ENCODE peak calls at places on chromosomes 7 and 10, in nine cellular contexts. One of them, this sample, is unnamed.

GRCh38 chr10:37495415-37495814 is 362.0 kb downstream of the ZNF248 start:
- DNase-seq in mammary epithelial cell: peak; percentile 23
- DNase-seq in cardiac muscle cell: no peak
- DNase-seq in body of pancreas: no peak
- DNase-seq in aorta: no peak
- DNase-seq in neuronal stem cell: no peak
- DNase-seq in left ventricle myocardium inferior: no peak
- DNase-seq in fibroblast of lung: no peak
- DNase-seq in left lung: no peak
- DNase-seq in this sample: no peak

GRCh38 chr7:30091431-30092386 is 43.1 kb upstream of the MTURN start:
- DNase-seq in mammary epithelial cell: peak; percentile 70
- DNase-seq in cardiac muscle cell: no peak
- DNase-seq in body of pancreas: no peak
- DNase-seq in aorta: no peak
- DNase-seq in neuronal stem cell: no peak
- DNase-seq in left ventricle myocardium inferior: no peak
- DNase-seq in fibroblast of lung: peak; percentile 78
- DNase-seq in left lung: no peak
- DNase-seq in this sample: no peak

GRCh38 chr7:33742521-33742920 is 162.8 kb upstream of the BMPER start:
- DNase-seq in mammary epithelial cell: no peak
- DNase-seq in cardiac muscle cell: no peak
- DNase-seq in body of pancreas: no peak
- DNase-seq in aorta: no peak
- DNase-seq in neuronal stem cell: no peak
- DNase-seq in left ventricle myocardium inferior: no peak
- DNase-seq in fibroblast of lung: no peak
- DNase-seq in left lung: no peak
- DNase-seq in this sample: no peak

GRCh38 chr7:142496545-142496991 is 238.7 kb upstream of the PRSS58 start:
- DNase-seq in mammary epithelial cell: peak; percentile 46
- DNase-seq in cardiac muscle cell: peak; percentile 46
- DNase-seq in body of pancreas: no peak
- DNase-seq in aorta: no peak
- DNase-seq in neuronal stem cell: no peak
- DNase-seq in left ventricle myocardium inferior: no peak
- DNase-seq in fibroblast of lung: peak; percentile 71
- DNase-seq in left lung: no peak
- DNase-seq in this sample: no peak

GRCh38 chr10:1724921-1725320 is 12.4 kb downstream of the ADARB2 start:
- DNase-seq in mammary epithelial cell: peak; percentile 38
- DNase-seq in cardiac muscle cell: no peak
- DNase-seq in body of pancreas: no peak
- DNase-seq in aorta: no peak
- DNase-seq in neuronal stem cell: no peak
- DNase-seq in left ventricle myocardium inferior: no peak
- DNase-seq in fibroblast of lung: no peak
- DNase-seq in left lung: no peak
- DNase-seq in this sample: no peak

GRCh38 chr10:35650894-35651293 is 8.8 kb upstream of the FZD8 start:
- DNase-seq in mammary epithelial cell: no peak
- DNase-seq in cardiac muscle cell: no peak
- DNase-seq in body of pancreas: no peak
- DNase-seq in aorta: no peak
- DNase-seq in neuronal stem cell: no peak
- DNase-seq in left ventricle myocardium inferior: no peak
- DNase-seq in fibroblast of lung: no peak
- DNase-seq in left lung: no peak
- DNase-seq in this sample: no peak

GRCh38 chr7:34104992-34105391 is 199.7 kb downstream of the BMPER start:
- DNase-seq in mammary epithelial cell: no peak
- DNase-seq in cardiac muscle cell: no peak
- DNase-seq in body of pancreas: no peak
- DNase-seq in aorta: no peak
- DNase-seq in neuronal stem cell: no peak
- DNase-seq in left ventricle myocardium inferior: no peak
- DNase-seq in fibroblast of lung: no peak
- DNase-seq in left lung: no peak
- DNase-seq in this sample: no peak

GRCh38 chr10:101214446-101215396 is 14.5 kb downstream of the LBX1 start:
- DNase-seq in mammary epithelial cell: peak; percentile 47
- DNase-seq in cardiac muscle cell: peak; percentile 86
- DNase-seq in body of pancreas: peak; percentile 67
- DNase-seq in aorta: peak; percentile 68
- DNase-seq in neuronal stem cell: peak; percentile 86
- DNase-seq in left ventricle myocardium inferior: peak; percentile 59
- DNase-seq in fibroblast of lung: peak; percentile 44
- DNase-seq in left lung: peak; percentile 86
- DNase-seq in this sample: peak; percentile 69

GRCh38 chr7:5635461-5636445 is 145.7 kb downstream of the RNF216 start:
- DNase-seq in mammary epithelial cell: no peak
- DNase-seq in cardiac muscle cell: no peak
- DNase-seq in body of pancreas: no peak
- DNase-seq in aorta: no peak
- DNase-seq in neuronal stem cell: no peak
- DNase-seq in left ventricle myocardium inferior: no peak
- DNase-seq in fibroblast of lung: no peak
- DNase-seq in left lung: no peak
- DNase-seq in this sample: no peak

GRCh38 chr10:77592946-77593636 is 44.5 kb downstream of the KCNMA1 start:
- DNase-seq in mammary epithelial cell: peak; percentile 96
- DNase-seq in cardiac muscle cell: no peak
- DNase-seq in body of pancreas: no peak
- DNase-seq in aorta: peak; percentile 78
- DNase-seq in neuronal stem cell: no peak
- DNase-seq in left ventricle myocardium inferior: no peak
- DNase-seq in fibroblast of lung: peak; percentile 97
- DNase-seq in left lung: no peak
- DNase-seq in this sample: no peak

GRCh38 chr7:151489498-151489897 is 30.2 kb downstream of the RHEB start:
- DNase-seq in mammary epithelial cell: no peak
- DNase-seq in cardiac muscle cell: no peak
- DNase-seq in body of pancreas: no peak
- DNase-seq in aorta: no peak
- DNase-seq in neuronal stem cell: no peak
- DNase-seq in left ventricle myocardium inferior: no peak
- DNase-seq in fibroblast of lung: no peak
- DNase-seq in left lung: no peak
- DNase-seq in this sample: no peak

GRCh38 chr7:44797329-44798258 is 1.1 kb downstream of the PPIA start:
- DNase-seq in mammary epithelial cell: peak; percentile 90
- DNase-seq in cardiac muscle cell: peak; percentile 85
- DNase-seq in body of pancreas: peak; percentile 87
- DNase-seq in aorta: peak; percentile 94
- DNase-seq in neuronal stem cell: peak; percentile 62
- DNase-seq in left ventricle myocardium inferior: peak; percentile 91
- DNase-seq in fibroblast of lung: peak; percentile 86
- DNase-seq in left lung: peak; percentile 96
- DNase-seq in this sample: peak; percentile 76

GRCh38 chr7:81447351-81447952 is 322.4 kb downstream of the HGF start:
- DNase-seq in mammary epithelial cell: peak; percentile 66
- DNase-seq in cardiac muscle cell: peak; percentile 50
- DNase-seq in body of pancreas: no peak
- DNase-seq in aorta: no peak
- DNase-seq in neuronal stem cell: no peak
- DNase-seq in left ventricle myocardium inferior: no peak
- DNase-seq in fibroblast of lung: peak; percentile 81
- DNase-seq in left lung: no peak
- DNase-seq in this sample: no peak

GRCh38 chr10:129104266-129105045 is 362.6 kb upstream of the MGMT start:
- DNase-seq in mammary epithelial cell: no peak
- DNase-seq in cardiac muscle cell: no peak
- DNase-seq in body of pancreas: no peak
- DNase-seq in aorta: no peak
- DNase-seq in neuronal stem cell: no peak
- DNase-seq in left ventricle myocardium inferior: no peak
- DNase-seq in fibroblast of lung: peak; percentile 40
- DNase-seq in left lung: no peak
- DNase-seq in this sample: no peak

GRCh38 chr10:31090894-31091607 is 59.4 kb upstream of the ZNF438 start:
- DNase-seq in mammary epithelial cell: no peak
- DNase-seq in cardiac muscle cell: no peak
- DNase-seq in body of pancreas: no peak
- DNase-seq in aorta: no peak
- DNase-seq in neuronal stem cell: no peak
- DNase-seq in left ventricle myocardium inferior: no peak
- DNase-seq in fibroblast of lung: peak; percentile 12
- DNase-seq in left lung: no peak
- DNase-seq in this sample: no peak

GRCh38 chr7:14501436-14501835 is 401.1 kb downstream of the DGKB start:
- DNase-seq in mammary epithelial cell: peak; percentile 10
- DNase-seq in cardiac muscle cell: no peak
- DNase-seq in body of pancreas: no peak
- DNase-seq in aorta: no peak
- DNase-seq in neuronal stem cell: no peak
- DNase-seq in left ventricle myocardium inferior: no peak
- DNase-seq in fibroblast of lung: no peak
- DNase-seq in left lung: no peak
- DNase-seq in this sample: no peak

GRCh38 chr7:2010101-2010500 is 222.6 kb downstream of the MAD1L1 start:
- DNase-seq in mammary epithelial cell: no peak
- DNase-seq in cardiac muscle cell: no peak
- DNase-seq in body of pancreas: no peak
- DNase-seq in aorta: peak; percentile 27
- DNase-seq in neuronal stem cell: no peak
- DNase-seq in left ventricle myocardium inferior: peak; percentile 15
- DNase-seq in fibroblast of lung: no peak
- DNase-seq in left lung: peak; percentile 64
- DNase-seq in this sample: no peak

GRCh38 chr10:103881420-103882284 is 26.3 kb upstream of the SH3PXD2A start:
- DNase-seq in mammary epithelial cell: peak; percentile 99
- DNase-seq in cardiac muscle cell: peak; percentile 30
- DNase-seq in body of pancreas: no peak
- DNase-seq in aorta: no peak
- DNase-seq in neuronal stem cell: no peak
- DNase-seq in left ventricle myocardium inferior: peak; percentile 55
- DNase-seq in fibroblast of lung: no peak
- DNase-seq in left lung: no peak
- DNase-seq in this sample: no peak

GRCh38 chr7:97733276-97734206 is 1.7 kb downstream of the TAC1 start:
- DNase-seq in mammary epithelial cell: no peak
- DNase-seq in cardiac muscle cell: peak; percentile 36
- DNase-seq in body of pancreas: no peak
- DNase-seq in aorta: peak; percentile 20
- DNase-seq in neuronal stem cell: peak; percentile 54
- DNase-seq in left ventricle myocardium inferior: no peak
- DNase-seq in fibroblast of lung: no peak
- DNase-seq in left lung: peak; percentile 69
- DNase-seq in this sample: no peak

GRCh38 chr7:149799397-149800168 is 26.2 kb upstream of the ZNF467 start:
- DNase-seq in mammary epithelial cell: no peak
- DNase-seq in cardiac muscle cell: peak; percentile 76
- DNase-seq in body of pancreas: peak; percentile 56
- DNase-seq in aorta: no peak
- DNase-seq in neuronal stem cell: peak; percentile 31
- DNase-seq in left ventricle myocardium inferior: peak; percentile 25
- DNase-seq in fibroblast of lung: no peak
- DNase-seq in left lung: no peak
- DNase-seq in this sample: peak; percentile 38

DNA sequence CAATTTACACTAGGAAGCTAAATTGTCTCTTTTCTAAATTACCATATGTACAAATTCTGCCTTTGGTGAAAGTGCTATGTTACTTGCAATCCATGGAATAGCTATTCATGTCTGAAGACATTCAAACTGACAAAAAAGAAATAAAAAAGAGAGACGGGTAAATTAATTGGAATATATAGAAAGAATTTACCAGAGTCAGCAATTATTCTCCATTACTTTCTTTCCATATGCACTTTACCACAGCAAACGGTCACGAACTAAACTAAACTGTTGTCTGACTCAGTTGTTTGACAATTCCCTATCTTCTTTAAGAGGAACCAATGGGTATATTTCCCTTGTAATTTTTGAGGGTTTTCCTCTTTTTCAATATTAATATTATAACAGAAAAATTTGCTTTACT is 85.7 kb downstream of the HOXA1 start:
- DNase-seq in mammary epithelial cell: no peak
- DNase-seq in cardiac muscle cell: no peak
- DNase-seq in body of pancreas: no peak
- DNase-seq in aorta: no peak
- DNase-seq in neuronal stem cell: no peak
- DNase-seq in left ventricle myocardium inferior: no peak
- DNase-seq in fibroblast of lung: no peak
- DNase-seq in left lung: no peak
- DNase-seq in this sample: no peak
- H3K9me3 ChIP-seq in mammary epithelial cell: peaks cover 8% of the 10 kb centered on the region
- H3K9me3 ChIP-seq in cardiac muscle cell: no peaks in the 10 kb centered on the region
- H3K9me3 ChIP-seq in body of pancreas: no peaks in the 10 kb centered on the region
- H3K9me3 ChIP-seq in aorta: peaks cover 4% of the 10 kb centered on the region
- H3K9me3 ChIP-seq in neuronal stem cell: no peaks in the 10 kb centered on the region
- H3K9me3 ChIP-seq in left ventricle myocardium inferior: peaks cover 40% of the 10 kb centered on the region
- H3K9me3 ChIP-seq in fibroblast of lung: no peaks in the 10 kb centered on the region
- H3K9me3 ChIP-seq in left lung: peaks cover 21% of the 10 kb centered on the region
- H3K9me3 ChIP-seq in this sample: no peaks in the 10 kb centered on the region

GRCh38 chr7:476736-477360 is 42.8 kb downstream of the PDGFA start:
- DNase-seq in mammary epithelial cell: no peak
- DNase-seq in cardiac muscle cell: no peak
- DNase-seq in body of pancreas: no peak
- DNase-seq in aorta: peak; percentile 27
- DNase-seq in neuronal stem cell: no peak
- DNase-seq in left ventricle myocardium inferior: peak; percentile 7
- DNase-seq in fibroblast of lung: no peak
- DNase-seq in left lung: peak; percentile 78
- DNase-seq in this sample: peak; percentile 2
- H3K9me3 ChIP-seq in mammary epithelial cell: no peaks in the 10 kb centered on the region
- H3K9me3 ChIP-seq in cardiac muscle cell: no peaks in the 10 kb centered on the region
- H3K9me3 ChIP-seq in body of pancreas: no peaks in the 10 kb centered on the region
- H3K9me3 ChIP-seq in aorta: no peaks in the 10 kb centered on the region
- H3K9me3 ChIP-seq in neuronal stem cell: no peaks in the 10 kb centered on the region
- H3K9me3 ChIP-seq in left ventricle myocardium inferior: peaks cover 9% of the 10 kb centered on the region
- H3K9me3 ChIP-seq in fibroblast of lung: no peaks in the 10 kb centered on the region
- H3K9me3 ChIP-seq in left lung: peaks cover 8% of the 10 kb centered on the region
- H3K9me3 ChIP-seq in this sample: no peaks in the 10 kb centered on the region

GRCh38 chr10:42594246-42594650 is 44.1 kb downstream of the ZNF33B start:
- DNase-seq in mammary epithelial cell: peak; percentile 48
- DNase-seq in cardiac muscle cell: no peak
- DNase-seq in body of pancreas: no peak
- DNase-seq in aorta: no peak
- DNase-seq in neuronal stem cell: no peak
- DNase-seq in left ventricle myocardium inferior: no peak
- DNase-seq in fibroblast of lung: peak; percentile 89
- DNase-seq in left lung: no peak
- DNase-seq in this sample: no peak
- H3K9me3 ChIP-seq in mammary epithelial cell: peaks cover 50% of the 10 kb centered on the region
- H3K9me3 ChIP-seq in cardiac muscle cell: no peaks in the 10 kb centered on the region
- H3K9me3 ChIP-seq in body of pancreas: peaks cover 3% of the 10 kb centered on the region
- H3K9me3 ChIP-seq in aorta: peaks cover 3% of the 10 kb centered on the region
- H3K9me3 ChIP-seq in neuronal stem cell: peaks cover 47% of the 10 kb centered on the region
- H3K9me3 ChIP-seq in left ventricle myocardium inferior: peaks cover 60% of the 10 kb centered on the region
- H3K9me3 ChIP-seq in fibroblast of lung: peaks cover 2% of the 10 kb centered on the region
- H3K9me3 ChIP-seq in left lung: peaks cover 98% of the 10 kb centered on the region
- H3K9me3 ChIP-seq in this sample: peaks cover 38% of the 10 kb centered on the region

DNA sequence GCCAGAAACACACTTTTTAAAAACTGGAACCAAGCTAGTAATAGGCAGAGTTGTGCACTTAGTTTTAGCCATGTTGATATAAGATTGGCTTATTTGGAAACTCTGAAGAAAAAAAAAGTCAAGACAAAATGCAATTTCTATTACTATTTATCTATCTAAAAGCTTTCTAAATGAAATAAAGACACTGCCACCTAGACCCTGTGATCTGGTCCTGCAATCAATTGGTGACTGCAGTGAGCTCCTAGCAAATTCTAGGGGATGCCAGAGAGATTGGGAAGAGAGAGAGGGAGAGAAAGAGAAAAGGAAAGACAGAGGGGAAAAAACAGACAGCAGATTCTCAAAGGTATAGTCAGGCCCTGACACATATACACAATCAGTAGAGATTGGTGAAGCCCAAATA is 25.3 kb downstream of the SORCS1 start:
- DNase-seq in mammary epithelial cell: no peak
- DNase-seq in cardiac muscle cell: no peak
- DNase-seq in body of pancreas: no peak
- DNase-seq in aorta: no peak
- DNase-seq in neuronal stem cell: no peak
- DNase-seq in left ventricle myocardium inferior: no peak
- DNase-seq in fibroblast of lung: no peak
- DNase-seq in left lung: no peak
- DNase-seq in this sample: no peak
- H3K9me3 ChIP-seq in mammary epithelial cell: peaks cover 3% of the 10 kb centered on the region
- H3K9me3 ChIP-seq in cardiac muscle cell: no peaks in the 10 kb centered on the region
- H3K9me3 ChIP-seq in body of pancreas: no peaks in the 10 kb centered on the region
- H3K9me3 ChIP-seq in aorta: peaks cover 2% of the 10 kb centered on the region
- H3K9me3 ChIP-seq in neuronal stem cell: no peaks in the 10 kb centered on the region
- H3K9me3 ChIP-seq in left ventricle myocardium inferior: no peaks in the 10 kb centered on the region
- H3K9me3 ChIP-seq in fibroblast of lung: no peaks in the 10 kb centered on the region
- H3K9me3 ChIP-seq in left lung: no peaks in the 10 kb centered on the region
- H3K9me3 ChIP-seq in this sample: no peaks in the 10 kb centered on the region

This sample was measured in T-helper 17 cell.